ENCODE peak calls at places on chromosomes 11 and 22, in ten cellular contexts. M is T-cell; T is lower lobe of right lung; I is memory B cell; J is sciatic nerve; O is NCI-H1417; L is kidney tubule cell; F is GM23338; R is effector memory CD8-positive, alpha-beta T cell; H is GM04504. X is an unnamed sample.

GRCh38 chr22:31083377-31083768 is 2.3 kb downstream of the SMTN start:
- DNase-seq in I (no peak), M (no peak), T (no peak), L (peak), O (no peak), H (no peak), R (no peak), J (peak), F (no peak), X (no peak)

GRCh38 chr11:85822814-85823213 is 11.9 kb upstream of the SYTL2 start:
- DNase-seq in H (no peak), M (no peak), T (no peak), O (no peak), L (peak), F (no peak), J (no peak), R (no peak), I (no peak), X (no peak)

GRCh38 chr11:15170170-15170569 is 55.4 kb downstream of the INSC start:
- DNase-seq in F (no peak), I (no peak), O (no peak), R (no peak), J (no peak), T (no peak), L (no peak), H (no peak), M (no peak), X (no peak)

GRCh38 chr11:57771365-57771764 is 9.8 kb downstream of the CTNND1 start:
- DNase-seq in L (no peak), I (no peak), R (no peak), T (no peak), H (no peak), F (no peak), O (no peak), J (no peak), M (no peak), X (no peak)

GRCh38 chr11:13324141-13324540 is 46.6 kb downstream of the BMAL1 start:
- DNase-seq in T (no peak), I (no peak), L (no peak), J (no peak), F (no peak), R (no peak), M (no peak), H (no peak), O (no peak), X (no peak)

GRCh38 chr11:121207485-121208115 is 85.0 kb upstream of the SC5D start:
- DNase-seq in H (no peak), O (no peak), L (no peak), R (no peak), I (no peak), F (no peak), J (no peak), M (no peak), T (no peak), X (no peak)

GRCh38 chr11:330307-330693 is 9.6 kb upstream of the IFITM3 start:
- DNase-seq in T (no peak), J (peak), I (no peak), L (no peak), M (no peak), O (no peak), R (no peak), F (no peak), H (no peak), X (no peak)

GRCh38 chr11:100515087-100515486 is 172.0 kb upstream of the ARHGAP42 start:
- DNase-seq in L (peak), O (no peak), T (no peak), I (no peak), H (no peak), R (no peak), F (peak), M (no peak), J (no peak), X (no peak)

GRCh38 chr22:25212337-25212736 is 7.1 kb upstream of the CRYBB2 start:
- DNase-seq in J (no peak), H (no peak), L (no peak), R (no peak), M (no peak), I (no peak), O (no peak), T (no peak), F (peak), X (no peak)

GRCh38 chr11:17867346-17867745 is 132.8 kb downstream of the KCNC1 start:
- DNase-seq in F (no peak), L (no peak), I (no peak), O (no peak), J (no peak), M (no peak), T (no peak), R (no peak), H (no peak), X (no peak)

GRCh38 chr11:31441296-31441695 is 68.1 kb downstream of the IMMP1L start:
- DNase-seq in R (no peak), M (no peak), I (no peak), L (no peak), O (no peak), T (no peak), F (no peak), J (no peak), H (no peak), X (no peak)